ENCODE peak calls at places on chromosomes 16 and 17, in four cellular contexts. One of them, this sample, is unnamed.

GRCh38 chr17:55735784-55736405 is 13.2 kb upstream of the TMEM100 start:
- DNase-seq in ascending aorta: no peak
- DNase-seq in NCI-H1436: no peak
- DNase-seq in A549: peak; percentile 72
- DNase-seq in this sample: no peak

GRCh38 chr16:61926766-61927165 is 109.5 kb downstream of the CDH8 start:
- DNase-seq in ascending aorta: no peak
- DNase-seq in A549: no peak
- DNase-seq in NCI-H1436: peak; percentile 93
- DNase-seq in this sample: peak; percentile 52

GRCh38 chr17:40501499-40501911 is at the start of gene TNS4:
- DNase-seq in NCI-H1436: no peak
- DNase-seq in ascending aorta: no peak
- DNase-seq in A549: peak; percentile 78
- DNase-seq in this sample: no peak

GRCh38 chr17:2070241-2071023 is 15.5 kb downstream of the HIC1 start:
- DNase-seq in A549: no peak
- DNase-seq in ascending aorta: no peak
- DNase-seq in NCI-H1436: no peak
- DNase-seq in this sample: no peak

GRCh38 chr16:18839555-18839954 is 38.2 kb upstream of the ARL6IP1 start:
- DNase-seq in NCI-H1436: no peak
- DNase-seq in A549: no peak
- DNase-seq in ascending aorta: no peak
- DNase-seq in this sample: no peak

GRCh38 chr16:58419241-58420012 is 27.2 kb downstream of the GINS3 start:
- DNase-seq in ascending aorta: no peak
- DNase-seq in NCI-H1436: no peak
- DNase-seq in A549: no peak
- DNase-seq in this sample: no peak

GRCh38 chr16:88681084-88681680 is 5.1 kb downstream of the SNAI3 start:
- DNase-seq in A549: peak; percentile 62
- DNase-seq in ascending aorta: no peak
- DNase-seq in NCI-H1436: no peak
- DNase-seq in this sample: no peak

GRCh38 chr16:88570691-88571092 is 489 bp downstream of the ZC3H18 start:
- DNase-seq in A549: no peak
- DNase-seq in ascending aorta: no peak
- DNase-seq in NCI-H1436: no peak
- DNase-seq in this sample: no peak

GRCh38 chr16:85019659-85020245 is 7.8 kb upstream of the KIAA0513 start:
- DNase-seq in ascending aorta: no peak
- DNase-seq in A549: no peak
- DNase-seq in NCI-H1436: no peak
- DNase-seq in this sample: no peak

GRCh38 chr16:15434425-15435215 is at the start of gene BMERB1:
- DNase-seq in A549: peak; percentile 77
- DNase-seq in ascending aorta: peak; percentile 18
- DNase-seq in NCI-H1436: peak; percentile 81
- DNase-seq in this sample: peak; percentile 80

GRCh38 chr16:86863609-86864008 is 285.3 kb downstream of the FOXL1 start:
- DNase-seq in ascending aorta: no peak
- DNase-seq in A549: no peak
- DNase-seq in NCI-H1436: no peak
- DNase-seq in this sample: no peak

GRCh38 chr16:56860226-56861020 is 4.6 kb upstream of the SLC12A3 start:
- DNase-seq in A549: no peak
- DNase-seq in ascending aorta: no peak
- DNase-seq in NCI-H1436: no peak
- DNase-seq in this sample: no peak

GRCh38 chr17:18946536-18946935 is 5.4 kb upstream of the SLC5A10 start:
- DNase-seq in A549: no peak
- DNase-seq in ascending aorta: no peak
- DNase-seq in NCI-H1436: no peak
- DNase-seq in this sample: no peak

GRCh38 chr17:66580178-66580577 is 254.7 kb upstream of the CACNG5 start:
- DNase-seq in NCI-H1436: no peak
- DNase-seq in ascending aorta: no peak
- DNase-seq in A549: peak; percentile 40
- DNase-seq in this sample: no peak

GRCh38 chr16:27773344-27773743 is 223.4 kb downstream of the KATNIP start:
- DNase-seq in ascending aorta: no peak
- DNase-seq in A549: no peak
- DNase-seq in NCI-H1436: no peak
- DNase-seq in this sample: no peak

This sample was measured in NCI-H1105.